ENCODE peak calls at places on chromosomes 3 and 15, in seven cellular contexts. F is GM04503, W is ELR, T is amygdala, D is EL, B is mesothelial cell of epicardium, U is heart right ventricle. S is an unnamed sample.

GRCh38 chr15:42868683-42869082 is 51.9 kb downstream of the TTBK2 start:
- DNase-seq in F (no peak), W (no peak), T (no peak), D (no peak), B (no peak), U (no peak), S (no peak)

GRCh38 chr15:37394402-37395099 is 294.2 kb upstream of the MEIS2 start:
- DNase-seq in F (no peak), W (no peak), T (no peak), D (no peak), B (no peak), U (no peak), S (no peak)

GRCh38 chr3:172908871-172909270 is 158.3 kb downstream of the ECT2 start:
- DNase-seq in F (no peak), W (no peak), T (no peak), D (no peak), B (no peak), U (no peak), S (no peak)

GRCh38 chr3:43950775-43951174 is 260.0 kb downstream of the ABHD5 start:
- DNase-seq in F (no peak), W (no peak), T (no peak), D (no peak), B (no peak), U (no peak), S (no peak)

GRCh38 chr3:58691997-58692396 is 25.4 kb upstream of the FAM3D start:
- DNase-seq in F (no peak), W (peak), T (no peak), D (peak), B (no peak), U (no peak), S (no peak)

GRCh38 chr3:45972534-45973402 is 22.9 kb downstream of the FYCO1 start:
- DNase-seq in F (peak), W (peak), T (no peak), D (peak), B (no peak), U (no peak), S (peak)

GRCh38 chr15:31511707-31512310 is 185.2 kb downstream of the KLF13 start:
- DNase-seq in F (no peak), W (no peak), T (no peak), D (no peak), B (no peak), U (no peak), S (no peak)

GRCh38 chr3:128385080-128385832 is 81.4 kb downstream of the DNAJB8 start:
- DNase-seq in F (peak), W (no peak), T (no peak), D (peak), B (no peak), U (peak), S (peak)

GRCh38 chr15:67065531-67066005 is at the start of gene SMAD3:
- DNase-seq in F (peak), W (peak), T (peak), D (peak), B (peak), U (peak), S (peak)

S was measured in aorta.